ENCODE peak calls at places on chromosomes 7 and 10, in six cellular contexts. R, A, Q, V, E and F are unnamed samples.

GRCh38 chr7:72754312-72754711 is 73.7 kb downstream of the TYW1B start:
- DNase-seq in E (peak; percentile 21), V (no peak), R (no peak), Q (no peak), A (peak; percentile 29), F (no peak)

GRCh38 chr10:133263674-133264073 is 13.0 kb downstream of the ADAM8 start:
- DNase-seq in E (no peak), R (no peak), A (no peak), Q (no peak), V (no peak), F (no peak)

GRCh38 chr7:17507717-17508116 is 209.3 kb downstream of the AHR start:
- DNase-seq in R (no peak), A (no peak), V (no peak), E (peak; percentile 86), Q (no peak), F (no peak)

GRCh38 chr7:153430931-153431330 is 621.3 kb upstream of the DPP6 start:
- DNase-seq in R (no peak), Q (no peak), V (no peak), A (no peak), E (no peak), F (no peak)

GRCh38 chr10:35574924-35575352 is 30.2 kb upstream of the GJD4 start:
- DNase-seq in E (no peak), V (peak; percentile 35), R (no peak), A (peak; percentile 98), Q (no peak), F (no peak)

GRCh38 chr10:4506087-4506486 is 319.9 kb upstream of the AKR1E2 start:
- DNase-seq in R (no peak), Q (no peak), V (no peak), E (no peak), A (peak; percentile 12), F (no peak)

GRCh38 chr7:158828343-158829020 is 827 bp downstream of the ESYT2 start:
- DNase-seq in A (no peak), R (peak; percentile 85), V (peak; percentile 73), E (no peak), Q (peak; percentile 29), F (no peak)

GRCh38 chr10:7734821-7735220 is 31.7 kb downstream of the ITIH2 start:
- DNase-seq in A (no peak), E (no peak), V (no peak), Q (no peak), R (no peak), F (no peak)

GRCh38 chr7:55538538-55538937 is 33.8 kb downstream of the VOPP1 start:
- DNase-seq in V (no peak), A (peak; percentile 97), E (no peak), R (no peak), Q (no peak), F (no peak)

GRCh38 chr7:30858576-30858975 is 53.1 kb upstream of the AQP1 start:
- DNase-seq in A (no peak), E (no peak), Q (no peak), R (no peak), V (no peak), F (no peak)

GRCh38 chr7:48471206-48471605 is 299.9 kb downstream of the ABCA13 start:
- DNase-seq in R (no peak), E (no peak), V (no peak), A (no peak), Q (no peak), F (no peak)

GRCh38 chr10:43782814-43783213 is 134.1 kb upstream of the ZNF32 start:
- DNase-seq in R (no peak), E (no peak), A (no peak), Q (no peak), V (peak; percentile 3), F (no peak)

GRCh38 chr10:77667426-77668324 is 30.1 kb upstream of the KCNMA1 start:
- DNase-seq in A (no peak), V (no peak), R (peak; percentile 27), E (no peak), Q (no peak), F (peak; percentile 77)
- TF ChIP-seq SMC3 in A (no peak), V (no peak), R (no peak), E (no peak), Q (no peak), F (no peak)

DNA sequence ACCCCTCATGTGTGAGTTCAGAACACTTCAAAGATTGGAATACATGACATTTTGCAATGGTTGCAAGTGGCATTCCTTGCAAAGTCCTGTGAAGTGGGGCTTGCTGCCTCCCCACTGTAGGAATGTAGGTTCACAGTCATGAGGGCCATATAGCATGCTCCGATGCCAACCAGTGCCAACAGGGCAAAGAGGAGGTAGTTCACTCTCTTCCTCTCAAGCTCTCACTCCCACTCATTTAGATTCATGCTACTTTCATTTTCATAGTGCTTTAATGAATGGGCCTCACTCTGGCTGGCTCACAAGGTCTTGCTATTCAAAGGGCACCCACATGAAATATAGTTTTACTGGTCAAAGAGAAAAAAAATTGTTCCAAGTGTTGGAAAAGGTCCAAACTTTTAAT is 169.9 kb upstream of the AOAH start:
- DNase-seq in Q (no peak), E (no peak), A (no peak), R (no peak), V (no peak), F (no peak)
- TF ChIP-seq SMC3 in Q (no peak), E (no peak), A (no peak), R (no peak), V (no peak), F (no peak)

GRCh38 chr7:151342102-151342646 is 562 bp downstream of the NUB1 start:
- DNase-seq in V (no peak), A (no peak), E (no peak), Q (no peak), R (no peak), F (peak; percentile 77)
- TF ChIP-seq SMC3 in V (no peak), A (no peak), E (no peak), Q (no peak), R (no peak), F (no peak)

GRCh38 chr10:110597476-110597875 is 30.0 kb downstream of the SMC3 start:
- DNase-seq in Q (no peak), R (no peak), V (no peak), E (no peak), A (no peak), F (no peak)
- TF ChIP-seq SMC3 in Q (no peak), R (no peak), V (no peak), E (no peak), A (no peak), F (no peak)